ENCODE peak calls at places on chromosomes 3 and 15, in five cellular contexts. J, T, Y, O and E are unnamed samples.

GRCh38 chr15:70209499-70209898 is 111.8 kb upstream of the TLE3 start:
- DNase-seq in J (no peak), T (no peak), Y (no peak), O (no peak), E (no peak)

GRCh38 chr3:123953735-123954134 is 7.3 kb downstream of the CCDC14 start:
- DNase-seq in J (no peak), T (no peak), Y (no peak), O (no peak), E (no peak)

GRCh38 chr15:40549894-40550293 is 14.9 kb downstream of the CCDC32 start:
- DNase-seq in J (peak; percentile 95), T (no peak), Y (no peak), O (no peak), E (no peak)

GRCh38 chr15:49991587-49991986 is 127.4 kb downstream of the ATP8B4 start:
- DNase-seq in J (no peak), T (no peak), Y (no peak), O (no peak), E (no peak)

GRCh38 chr15:47599806-47600205 is 117.5 kb upstream of the SEMA6D start:
- DNase-seq in J (no peak), T (no peak), Y (no peak), O (no peak), E (no peak)

GRCh38 chr3:65347166-65347565 is 659.4 kb upstream of the ADAMTS9 start:
- DNase-seq in J (no peak), T (no peak), Y (no peak), O (no peak), E (no peak)

GRCh38 chr3:150183619-150184425 is 213.1 kb upstream of the PFN2 start:
- DNase-seq in J (peak; percentile 73), T (peak; percentile 83), Y (peak; percentile 62), O (peak; percentile 73), E (peak; percentile 78)

GRCh38 chr3:184730924-184731323 is 19.1 kb upstream of the MAGEF1 start:
- DNase-seq in J (no peak), T (no peak), Y (no peak), O (no peak), E (no peak)

GRCh38 chr3:10447527-10448260 is 57.7 kb downstream of the ATP2B2 start:
- DNase-seq in J (no peak), T (no peak), Y (no peak), O (no peak), E (no peak)

GRCh38 chr15:48331796-48332641 is 790 bp downstream of the DUT start:
- DNase-seq in J (peak; percentile 83), T (peak; percentile 78), Y (peak; percentile 74), O (peak; percentile 72), E (peak; percentile 58)

GRCh38 chr3:75192065-75192658 is 472.0 kb upstream of the FRG2C start:
- DNase-seq in J (no peak), T (peak; percentile 58), Y (peak; percentile 51), O (peak; percentile 63), E (peak; percentile 25)

GRCh38 chr3:33167716-33168339 is 50.8 kb downstream of the SUSD5 start:
- DNase-seq in J (no peak), T (no peak), Y (no peak), O (no peak), E (no peak)

GRCh38 chr3:160105902-160106584 is 117.4 kb downstream of the IL12A start:
- DNase-seq in J (no peak), T (no peak), Y (no peak), O (no peak), E (no peak)

GRCh38 chr3:8984081-8984480 is 20.8 kb upstream of the RAD18 start:
- DNase-seq in J (no peak), T (no peak), Y (no peak), O (no peak), E (no peak)

GRCh38 chr15:34650177-34650576 is 66.7 kb upstream of the GOLGA8B start:
- DNase-seq in J (no peak), T (no peak), Y (no peak), O (no peak), E (no peak)

GRCh38 chr3:67981077-67981476 is 326.7 kb upstream of the SUCLG2 start:
- DNase-seq in J (no peak), T (no peak), Y (no peak), O (no peak), E (no peak)

GRCh38 chr3:172973799-172974198 is 167.2 kb downstream of the SPATA16 start:
- DNase-seq in J (no peak), T (no peak), Y (no peak), O (no peak), E (no peak)

GRCh38 chr15:31335991-31336942 is 9.6 kb downstream of the KLF13 start:
- DNase-seq in J (no peak), T (no peak), Y (no peak), O (no peak), E (no peak)

GRCh38 chr3:120516142-120516541 is 65.3 kb upstream of the FSTL1 start:
- DNase-seq in J (no peak), T (no peak), Y (no peak), O (no peak), E (no peak)

GRCh38 chr15:41661529-41662225 is 1.5 kb downstream of the MGA start:
- DNase-seq in J (peak; percentile 81), T (peak; percentile 86), Y (peak; percentile 81), O (peak; percentile 87), E (peak; percentile 82)
- TF ChIP-seq CTCF in J (no peak), T (no peak), Y (no peak), O (no peak), E (no peak)

GRCh38 chr3:154431043-154431442 is 1.1 kb upstream of the GPR149 start:
- DNase-seq in J (no peak), T (no peak), Y (no peak), O (no peak), E (no peak)

GRCh38 chr3:154428369-154429206 is 1.4 kb downstream of the GPR149 start:
- DNase-seq in J (no peak), T (peak; percentile 69), Y (no peak), O (no peak), E (no peak)

GRCh38 chr3:154427685-154428291 is 2.2 kb downstream of the GPR149 start:
- DNase-seq in J (no peak), T (peak; percentile 90), Y (no peak), O (no peak), E (no peak)

GRCh38 chr3:154430014-154430413 is at the start of gene GPR149:
- DNase-seq in J (no peak), T (peak; percentile 70), Y (no peak), O (no peak), E (no peak)
- H3K27ac ChIP-seq in J (no peak within 1 kb of the TSS), T (no peak within 1 kb of the TSS), Y (no peak within 1 kb of the TSS), O (no peak within 1 kb of the TSS), E (no peak within 1 kb of the TSS)

GRCh38 chr3:27368831-27369607 is at the start of gene NEK10:
- DNase-seq in J (peak; percentile 90), T (peak; percentile 97), Y (peak; percentile 93), O (peak; percentile 96), E (peak; percentile 89)
- TF ChIP-seq CTCF in J (no peak), T (no peak), Y (no peak), O (no peak), E (no peak)

DNA sequence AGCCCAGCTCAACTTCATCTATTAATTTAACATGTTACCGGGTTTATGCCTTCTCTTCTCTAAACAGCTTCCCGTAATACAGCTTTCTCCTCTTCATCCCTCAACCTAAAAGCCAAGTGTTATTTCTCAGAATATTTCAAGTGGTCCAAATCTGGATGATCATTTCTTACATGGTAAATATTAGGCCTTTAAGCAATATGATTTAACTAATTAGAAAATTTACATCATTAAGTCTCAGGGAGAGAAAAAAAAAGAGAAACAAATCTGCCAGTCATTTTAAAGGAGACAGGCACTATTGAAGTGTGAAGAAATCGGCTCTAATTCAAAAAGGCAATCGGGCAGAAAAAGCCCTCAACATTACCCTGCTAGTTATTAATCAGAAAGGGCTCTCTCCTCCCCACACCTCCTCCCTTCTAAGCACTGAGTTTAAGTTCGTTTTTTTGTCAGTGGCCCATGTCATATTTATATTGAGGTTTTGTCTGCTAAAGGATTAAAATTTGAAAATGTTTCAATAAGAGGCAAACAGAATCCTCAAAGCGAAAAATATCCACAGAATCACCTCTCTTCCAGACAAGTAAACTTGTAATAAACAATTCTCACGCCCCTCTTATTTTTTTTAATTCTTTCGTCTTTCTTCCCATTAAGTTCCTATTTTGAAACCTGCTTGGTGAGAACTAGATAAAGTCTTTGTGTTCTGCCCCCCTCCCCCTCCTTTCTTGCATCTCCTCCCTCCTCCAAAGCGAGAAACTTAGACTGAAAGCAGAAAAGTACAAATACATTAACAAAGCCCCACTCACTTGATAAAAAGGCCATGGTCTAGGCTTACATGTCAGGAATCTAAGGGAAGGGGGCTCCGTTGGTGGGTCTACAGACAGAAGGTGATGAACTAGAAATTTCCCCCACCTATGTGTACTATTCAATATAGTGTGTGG is 215.7 kb downstream of the MEIS2 start:
- DNase-seq in J (no peak), T (peak; percentile 47), Y (no peak), O (no peak), E (no peak)
- H3K27ac ChIP-seq in J (no peak overlapping the region), T (no peak overlapping the region), Y (no peak overlapping the region), O (no peak overlapping the region), E (no peak overlapping the region)

GRCh38 chr3:167862104-167862785 is 126.7 kb downstream of the SERPINI1 start:
- DNase-seq in J (no peak), T (no peak), Y (no peak), O (no peak), E (no peak)

GRCh38 chr3:167866321-167866720 is 130.8 kb downstream of the SERPINI1 start:
- DNase-seq in J (no peak), T (no peak), Y (no peak), O (no peak), E (no peak)

GRCh38 chr3:167864559-167864887 is 129.0 kb downstream of the SERPINI1 start:
- DNase-seq in J (peak; percentile 67), T (no peak), Y (no peak), O (no peak), E (no peak)

GRCh38 chr3:167861649-167862048 is 126.1 kb downstream of the SERPINI1 start:
- DNase-seq in J (no peak), T (no peak), Y (no peak), O (no peak), E (no peak)

GRCh38 chr3:167863811-167864558 is 128.5 kb downstream of the SERPINI1 start:
- DNase-seq in J (no peak), T (no peak), Y (no peak), O (no peak), E (no peak)
- TF ChIP-seq CTCF in J (no peak), T (no peak), Y (no peak), O (no peak), E (no peak)

GRCh38 chr15:100220058-100220728 is 121.6 kb downstream of the ADAMTS17 start:
- DNase-seq in J (no peak), T (no peak), Y (no peak), O (no peak), E (no peak)
- H3K27ac ChIP-seq in J (no peak overlapping the region), T (no peak overlapping the region), Y (no peak overlapping the region), O (no peak overlapping the region), E (no peak overlapping the region)

GRCh38 chr3:62559831-62560445 is 186.6 kb upstream of the FEZF2 start:
- DNase-seq in J (no peak), T (peak; percentile 14), Y (no peak), O (no peak), E (no peak)
- TF ChIP-seq CTCF in J (peak; percentile 14), T (peak; percentile 60), Y (peak; percentile 37), O (peak; percentile 54), E (peak; percentile 52)